ENCODE peak calls at places on chromosomes 6 and 20, in seven cellular contexts. P is WTC11; G is stimulated activated CD4-positive, alpha-beta T cell treated with anti-CD3 and anti-CD28 coated beads, Interleukin-2, amount 100 ng/mL, for 48 hours; J is HT1080; F is lower leg skin; Z is tibial nerve; C is activated CD4-positive, alpha-beta memory T cell treated with anti-CD3 and anti-CD28 coated beads, Interleukin-2, amount 10 ng/mL, durations not matched to agents 7 days and 5 days. H is an unnamed sample.

GRCh38 chr6:13406781-13407180 is 78.4 kb upstream of the TBC1D7 start:
- DNase-seq in P (no peak), G (no peak), J (peak; percentile 14), F (no peak), Z (no peak), C (no peak), H (no peak)

GRCh38 chr6:6751615-6752014 is 163.1 kb downstream of the LY86 start:
- DNase-seq in P (no peak), G (peak; percentile 15), J (no peak), F (peak; percentile 66), Z (peak; percentile 28), C (no peak), H (no peak)

GRCh38 chr6:18245642-18246041 is 18.7 kb downstream of the DEK start:
- DNase-seq in P (no peak), G (no peak), J (no peak), F (no peak), Z (no peak), C (peak; percentile 37), H (no peak)

GRCh38 chr6:97497713-97498331 is 214.8 kb upstream of the MMS22L start:
- DNase-seq in P (peak; percentile 65), G (peak; percentile 48), J (peak; percentile 48), F (peak; percentile 57), Z (peak; percentile 55), C (peak; percentile 60), H (peak; percentile 40)

GRCh38 chr20:1961374-1961773 is 32.5 kb downstream of the PDYN start:
- DNase-seq in P (no peak), G (no peak), J (no peak), F (no peak), Z (no peak), C (no peak), H (no peak)

GRCh38 chr20:9031951-9032350 is 36.9 kb upstream of the PLCB4 start:
- DNase-seq in P (no peak), G (no peak), J (no peak), F (no peak), Z (no peak), C (no peak), H (peak; percentile 15)

GRCh38 chr6:158500016-158500735 is 59.7 kb upstream of the TMEM181 start:
- DNase-seq in P (no peak), G (no peak), J (peak; percentile 33), F (no peak), Z (no peak), C (no peak), H (peak; percentile 47)

GRCh38 chr6:15090145-15090579 is 155.7 kb upstream of the JARID2 start:
- DNase-seq in P (no peak), G (no peak), J (no peak), F (no peak), Z (no peak), C (no peak), H (no peak)

GRCh38 chr6:56953597-56954388 is 1.1 kb upstream of the BEND6 start:
- DNase-seq in P (no peak), G (peak; percentile 2), J (no peak), F (no peak), Z (no peak), C (no peak), H (no peak)

GRCh38 chr20:4925842-4926530 is 75.3 kb downstream of the SLC23A2 start:
- DNase-seq in P (no peak), G (no peak), J (peak; percentile 85), F (peak; percentile 36), Z (peak; percentile 51), C (no peak), H (peak; percentile 63)

GRCh38 chr20:2544211-2544610 is 7.8 kb downstream of the TMC2 start:
- DNase-seq in P (no peak), G (no peak), J (no peak), F (no peak), Z (no peak), C (no peak), H (no peak)

GRCh38 chr6:40672118-40672517 is 85.0 kb upstream of the LRFN2 start:
- DNase-seq in P (no peak), G (no peak), J (no peak), F (no peak), Z (no peak), C (no peak), H (no peak)

GRCh38 chr20:59221049-59221748 is 57.6 kb downstream of the ZNF831 start:
- DNase-seq in P (no peak), G (no peak), J (no peak), F (no peak), Z (peak; percentile 15), C (no peak), H (peak; percentile 22)

GRCh38 chr20:46767127-46767761 is 57.8 kb downstream of the SLC2A10 start:
- DNase-seq in P (peak; percentile 70), G (peak; percentile 30), J (no peak), F (no peak), Z (peak; percentile 25), C (peak; percentile 32), H (peak; percentile 43)

GRCh38 chr6:89951574-89952360 is 57.5 kb downstream of the GJA10 start:
- DNase-seq in P (peak; percentile 50), G (no peak), J (peak; percentile 46), F (no peak), Z (no peak), C (no peak), H (no peak)

GRCh38 chr6:105112577-105112976 is 67.2 kb downstream of the POPDC3 start:
- DNase-seq in P (no peak), G (no peak), J (no peak), F (no peak), Z (no peak), C (no peak), H (no peak)

GRCh38 chr6:29813809-29814208 is 13.8 kb upstream of the HLA-G start:
- DNase-seq in P (no peak), G (no peak), J (peak; percentile 72), F (no peak), Z (no peak), C (no peak), H (no peak)

GRCh38 chr20:38342196-38342595 is 4.1 kb upstream of the LBP start:
- DNase-seq in P (peak; percentile 51), G (no peak), J (no peak), F (no peak), Z (no peak), C (no peak), H (no peak)

GRCh38 chr6:45184040-45184439 is 144.1 kb upstream of the RUNX2 start:
- DNase-seq in P (no peak), G (no peak), J (no peak), F (no peak), Z (no peak), C (no peak), H (no peak)

H was measured in AG08396.